ENCODE peak calls at places on chromosomes 5 and 9, in five cellular contexts. S, J, M, T and E are unnamed samples.

GRCh38 chr5:88761269-88761880 is 121.6 kb downstream of the MEF2C start:
- DNase-seq in J (no peak), S (no peak), T (no peak), M (no peak), E (no peak)

GRCh38 chr9:137317021-137317978 is 15.2 kb upstream of the NRARP start:
- DNase-seq in M (no peak), S (no peak), T (no peak), J (no peak), E (peak; percentile 30)

GRCh38 chr5:142934335-142934734 is 164.2 kb downstream of the ARHGAP26 start:
- DNase-seq in M (no peak), T (no peak), J (no peak), S (no peak), E (no peak)

GRCh38 chr5:135214897-135215616 is 181.0 kb upstream of the PITX1 start:
- DNase-seq in S (no peak), M (no peak), J (no peak), T (no peak), E (no peak)

GRCh38 chr9:134059661-134060395 is 8.0 kb downstream of the BRD3 start:
- DNase-seq in T (no peak), M (no peak), S (peak; percentile 91), J (peak; percentile 10), E (peak; percentile 89)

GRCh38 chr5:54529565-54529964 is 12.0 kb downstream of the SNX18 start:
- DNase-seq in T (no peak), J (no peak), M (no peak), S (no peak), E (no peak)

GRCh38 chr9:35776018-35776417 is 15.4 kb upstream of the NPR2 start:
- DNase-seq in S (no peak), J (no peak), T (no peak), M (no peak), E (no peak)

GRCh38 chr9:89548210-89548609 is 50.3 kb upstream of the SEMA4D start:
- DNase-seq in M (no peak), T (no peak), J (no peak), S (no peak), E (no peak)

GRCh38 chr9:18274693-18275092 is 199.3 kb upstream of the ADAMTSL1 start:
- DNase-seq in M (no peak), J (no peak), T (no peak), S (no peak), E (no peak)

GRCh38 chr9:124132671-124133147 is 121.1 kb downstream of the LHX2 start:
- DNase-seq in J (no peak), T (no peak), S (no peak), M (no peak), E (no peak)

GRCh38 chr5:136042665-136043121 is 13.9 kb downstream of the TGFBI start:
- DNase-seq in S (no peak), J (no peak), M (no peak), T (no peak), E (no peak)

GRCh38 chr9:89690334-89690912 is 85.6 kb downstream of the GADD45G start:
- DNase-seq in S (no peak), T (no peak), J (no peak), M (no peak), E (no peak)

GRCh38 chr5:395156-395920 is 47.6 kb upstream of the EXOC3 start:
- DNase-seq in S (no peak), M (no peak), T (no peak), J (no peak), E (no peak)

GRCh38 chr9:89891221-89892052 is 286.6 kb downstream of the GADD45G start:
- DNase-seq in J (no peak), T (no peak), S (no peak), M (peak; percentile 31), E (no peak)

GRCh38 chr9:115158666-115159481 is 40.9 kb upstream of the TNC start:
- DNase-seq in J (no peak), M (no peak), T (no peak), S (no peak), E (no peak)

GRCh38 chr9:135294826-135295225 is 184.8 kb upstream of the PPP1R26 start:
- DNase-seq in J (peak; percentile 22), M (no peak), S (no peak), T (no peak), E (no peak)

GRCh38 chr9:38432922-38433510 is 8.8 kb upstream of the IGFBPL1 start:
- DNase-seq in M (peak; percentile 28), J (peak; percentile 39), S (no peak), T (peak; percentile 34), E (no peak)

GRCh38 chr9:69173497-69173890 is 583 bp upstream of the TJP2 start:
- DNase-seq in M (no peak), J (no peak), S (no peak), T (no peak), E (no peak)

GRCh38 chr5:151772029-151772867 is 494 bp downstream of the G3BP1 start:
- DNase-seq in M (peak; percentile 57), S (no peak), T (peak; percentile 28), J (peak; percentile 40), E (no peak)

GRCh38 chr5:178113841-178114324 is 551 bp downstream of the N4BP3 start:
- DNase-seq in T (no peak), J (no peak), S (no peak), M (peak; percentile 32), E (no peak)

GRCh38 chr9:105331755-105332154 is 87.3 kb downstream of the SLC44A1 start:
- DNase-seq in S (no peak), J (no peak), M (no peak), T (no peak), E (no peak)

GRCh38 chr5:73370076-73370475 is 78.5 kb downstream of the FOXD1 start:
- DNase-seq in T (no peak), J (no peak), M (no peak), S (no peak), E (no peak)

GRCh38 chr9:18710089-18710488 is 236.1 kb downstream of the ADAMTSL1 start:
- DNase-seq in S (no peak), T (no peak), J (no peak), M (no peak), E (no peak)

GRCh38 chr9:92807031-92807756 is 42.6 kb upstream of the BICD2 start:
- DNase-seq in J (peak; percentile 18), M (no peak), S (no peak), T (no peak), E (no peak)

GRCh38 chr9:71758785-71759184 is 9.5 kb downstream of the CEMIP2 start:
- DNase-seq in S (no peak), T (no peak), M (peak; percentile 67), J (no peak), E (no peak)

GRCh38 chr5:179803651-179804598 is 2.7 kb downstream of the MGAT4B start:
- DNase-seq in S (no peak), J (no peak), T (no peak), M (peak; percentile 15), E (no peak)

GRCh38 chr9:76654575-76654974 is 109.7 kb upstream of the PCA3 start:
- DNase-seq in J (no peak), S (no peak), M (no peak), T (no peak), E (no peak)

GRCh38 chr5:71533614-71534013 is 53.5 kb upstream of the MCCC2 start:
- DNase-seq in S (no peak), T (no peak), M (no peak), J (no peak), E (no peak)

GRCh38 chr5:142202282-142202681 is 93.7 kb downstream of the NDFIP1 start:
- DNase-seq in S (no peak), J (no peak), T (no peak), M (no peak), E (no peak)

GRCh38 chr5:121152411-121152810 is 688.3 kb downstream of the PRR16 start:
- DNase-seq in J (no peak), T (no peak), S (no peak), M (no peak), E (no peak)

GRCh38 chr5:91028518-91028956 is 354.6 kb downstream of the ARRDC3 start:
- DNase-seq in T (no peak), M (peak; percentile 25), J (no peak), S (no peak), E (no peak)

GRCh38 chr5:68924490-68925145 is 169.2 kb upstream of the SLC30A5 start:
- DNase-seq in J (no peak), S (no peak), T (no peak), M (no peak), E (no peak)

GRCh38 chr9:89595646-89596045 is 9.2 kb upstream of the GADD45G start:
- DNase-seq in T (no peak), M (no peak), S (no peak), J (no peak), E (no peak)

GRCh38 chr5:139845846-139846681 is 50.5 kb downstream of the PSD2 start:
- DNase-seq in S (no peak), M (no peak), T (no peak), J (no peak), E (no peak)

GRCh38 chr5:163498886-163499285 is 6.5 kb upstream of the MAT2B start:
- DNase-seq in T (no peak), M (no peak), S (no peak), J (no peak), E (no peak)

GRCh38 chr5:9850456-9850855 is 220.3 kb upstream of the TAS2R1 start:
- DNase-seq in J (no peak), M (no peak), T (no peak), S (no peak), E (no peak)